ENCODE peak calls at places on chromosomes 1 and 21, in seven cellular contexts. X is GM23338; A is body of pancreas; R is ovary; S is T1000; Q is activated effector memory CD4-positive, alpha-beta T cell treated with anti-CD3 and anti-CD28 coated beads, Interleukin-2, amount 50 U/mL, for 16 hours; T is activated CD4-positive, alpha-beta T cell treated with anti-CD3 and anti-CD28 coated beads for 48 hours. J is an unnamed sample.

GRCh38 chr1:12049625-12050024 is 13.5 kb upstream of the TNFRSF8 start:
- DNase-seq in S (no peak), Q (no peak), T (no peak), R (no peak), A (no peak), X (peak), J (no peak)

GRCh38 chr1:160117709-160118183 is 2.2 kb downstream of the ATP1A2 start:
- DNase-seq in Q (no peak), S (no peak), R (peak), X (no peak), A (peak), T (no peak), J (no peak)

GRCh38 chr21:42627527-42628289 is 25.7 kb upstream of the PDE9A start:
- DNase-seq in Q (peak), S (no peak), A (no peak), T (no peak), R (no peak), X (no peak), J (peak)

GRCh38 chr1:207346562-207346912 is 25.1 kb downstream of the CD55 start:
- DNase-seq in T (no peak), S (no peak), A (no peak), X (no peak), Q (no peak), R (no peak), J (no peak)

GRCh38 chr1:240031009-240031408 is 60.7 kb upstream of the FMN2 start:
- DNase-seq in R (no peak), X (no peak), Q (no peak), S (peak), T (no peak), A (no peak), J (no peak)

GRCh38 chr1:164836614-164837018 is 277.6 kb downstream of the PBX1 start:
- DNase-seq in R (peak), X (no peak), S (no peak), A (no peak), T (no peak), Q (no peak), J (no peak)

GRCh38 chr1:200139661-200140250 is 112.2 kb downstream of the NR5A2 start:
- DNase-seq in S (no peak), R (no peak), X (peak), Q (no peak), A (no peak), T (peak), J (no peak)

GRCh38 chr1:214404154-214404553 is 123.2 kb downstream of the SMYD2 start:
- DNase-seq in Q (no peak), X (no peak), S (no peak), R (no peak), T (no peak), A (no peak), J (no peak)